ENCODE peak calls at places on chromosomes 13 and 19, in ten cellular contexts. G is activated naive CD8-positive, alpha-beta T cell treated with anti-CD3 and anti-CD28 coated beads, Interleukin-2, amount 10 ng/mL, durations not matched to agents 7 days and 5 days; U is GM04504; X is activated CD4-positive, alpha-beta T cell treated with anti-CD3 and anti-CD28 coated beads, Interleukin-2, amount 10 ng/mL, durations not matched to agents 7 days and 5 days; W is activated T-cell treated with anti-CD3 and anti-CD28 coated beads for 4 hours; H is tibial nerve; E is stimulated activated CD4-positive, alpha-beta T cell treated with anti-CD3 and anti-CD28 coated beads, TNF-alpha, amount 100 ng/mL, for 48 hours; S is naive B cell; N is HTR-8/SVneo; I is hypothalamus. J is an unnamed sample.

GRCh38 chr19:13366529-13367143 is 139.6 kb downstream of the CACNA1A start:
- DNase-seq in U (peak; percentile 8), E (no peak), G (no peak), S (no peak), X (no peak), I (no peak), H (no peak), N (peak; percentile 56), W (no peak), J (peak; percentile 42)

GRCh38 chr13:109859898-109860297 is 73.5 kb upstream of the IRS2 start:
- DNase-seq in S (no peak), I (no peak), N (no peak), U (no peak), G (no peak), E (no peak), W (no peak), X (no peak), H (no peak), J (no peak)

GRCh38 chr19:51469629-51470028 is 8.7 kb upstream of the CEACAM18 start:
- DNase-seq in S (no peak), G (no peak), U (no peak), I (no peak), E (no peak), W (no peak), H (no peak), X (no peak), N (no peak), J (no peak)

GRCh38 chr19:30362156-30362754 is 9.9 kb upstream of the ZNF536 start:
- DNase-seq in G (no peak), S (no peak), E (no peak), W (no peak), X (no peak), N (no peak), U (peak; percentile 48), I (no peak), H (no peak), J (peak; percentile 31)

GRCh38 chr13:97435794-97436193 is 1.8 kb downstream of the RAP2A start:
- DNase-seq in S (no peak), W (no peak), N (no peak), H (no peak), I (no peak), X (no peak), U (no peak), E (no peak), G (no peak), J (peak; percentile 15)

GRCh38 chr19:11987405-11988231 is 22.8 kb downstream of the ZNF763 start:
- DNase-seq in S (peak; percentile 89), N (peak; percentile 94), X (peak; percentile 96), H (peak; percentile 96), W (peak; percentile 92), E (peak; percentile 89), G (peak; percentile 91), I (peak; percentile 88), U (peak; percentile 83), J (peak; percentile 95)

GRCh38 chr19:11848594-11849263 is at the start of gene ZNF439:
- DNase-seq in H (peak; percentile 91), I (peak; percentile 88), G (peak; percentile 91), U (peak; percentile 44), X (peak; percentile 93), W (peak; percentile 83), S (peak; percentile 90), E (peak; percentile 85), N (peak; percentile 90), J (peak; percentile 88)

GRCh38 chr19:35882074-35882832 is 13.9 kb downstream of the APLP1 start:
- DNase-seq in S (peak; percentile 66), E (no peak), X (peak; percentile 78), I (no peak), G (no peak), W (no peak), U (peak; percentile 79), H (peak; percentile 80), N (no peak), J (peak; percentile 78)

GRCh38 chr19:3479819-3480215 is 508 bp downstream of the SMIM24 start:
- DNase-seq in G (no peak), H (no peak), N (no peak), X (peak; percentile 53), I (no peak), W (peak; percentile 6), E (no peak), U (no peak), S (no peak), J (no peak)